ENCODE peak calls at places on chromosomes 3 and 15, in eight cellular contexts. X, J, V, G, O, T, A and Z are unnamed samples.

GRCh38 chr3:69081583-69082262 is 1.6 kb upstream of the UBA3 start:
- DNase-seq in X (peak; percentile 21), J (peak; percentile 36), V (no peak), G (no peak), O (peak; percentile 58), T (peak; percentile 85), A (no peak), Z (no peak)

GRCh38 chr15:98881526-98882517 is 125.8 kb downstream of the PGPEP1L start:
- DNase-seq in X (peak; percentile 53), J (no peak), V (peak; percentile 72), G (peak; percentile 78), O (peak; percentile 64), T (peak; percentile 91), A (peak; percentile 54), Z (no peak)

GRCh38 chr3:146581877-146582508 is 23.2 kb downstream of the PLSCR5 start:
- DNase-seq in X (no peak), J (no peak), V (peak; percentile 34), G (no peak), O (peak; percentile 50), T (peak; percentile 70), A (no peak), Z (peak; percentile 89)

GRCh38 chr3:171407746-171408145 is 52.5 kb downstream of the TNIK start:
- DNase-seq in X (no peak), J (no peak), V (peak; percentile 90), G (no peak), O (peak; percentile 89), T (no peak), A (no peak), Z (no peak)

GRCh38 chr15:79059081-79059572 is 31.5 kb downstream of the RASGRF1 start:
- DNase-seq in X (no peak), J (no peak), V (no peak), G (no peak), O (no peak), T (no peak), A (no peak), Z (no peak)

GRCh38 chr3:13621381-13622221 is 72.7 kb downstream of the FBLN2 start:
- DNase-seq in X (no peak), J (no peak), V (no peak), G (no peak), O (no peak), T (no peak), A (no peak), Z (no peak)

GRCh38 chr3:23314981-23315805 is 112.1 kb downstream of the UBE2E2 start:
- DNase-seq in X (no peak), J (no peak), V (peak; percentile 20), G (no peak), O (peak; percentile 42), T (no peak), A (no peak), Z (no peak)

GRCh38 chr3:38131621-38132369 is 5.1 kb downstream of the ACAA1 start:
- DNase-seq in X (no peak), J (peak; percentile 73), V (peak; percentile 31), G (peak; percentile 75), O (peak; percentile 25), T (peak; percentile 74), A (peak; percentile 77), Z (no peak)

GRCh38 chr3:57009802-57010201 is 50.7 kb upstream of the SPATA12 start:
- DNase-seq in X (no peak), J (no peak), V (no peak), G (no peak), O (no peak), T (no peak), A (no peak), Z (no peak)

DNA sequence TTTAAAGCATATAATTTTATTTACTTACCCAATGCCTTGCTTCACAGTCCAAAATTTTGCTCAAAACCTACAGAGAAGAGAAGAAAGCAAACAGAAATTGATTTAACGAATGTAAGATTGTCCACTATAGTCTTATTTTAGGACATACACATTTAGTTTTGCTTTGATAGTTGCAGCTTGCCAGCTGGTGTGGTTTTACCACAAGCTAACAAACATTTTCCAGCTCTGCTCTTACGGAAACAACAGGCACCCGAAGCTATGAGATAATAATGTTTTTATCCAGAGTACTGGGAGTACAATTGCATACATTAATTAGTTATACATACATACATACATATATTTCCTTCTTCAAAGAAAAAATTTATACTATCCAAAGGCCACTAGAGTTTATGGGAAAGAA is 10.4 kb downstream of the BCL6 start:
- DNase-seq in X (no peak), J (no peak), V (no peak), G (no peak), O (peak; percentile 36), T (no peak), A (no peak), Z (no peak)
- H3K4me2 ChIP-seq in X (peak overlapping the region; percentile 93), J (no peak overlapping the region), V (no peak overlapping the region), G (peak overlapping the region; percentile 93), O (no peak overlapping the region), T (no peak overlapping the region), A (no peak overlapping the region), Z (no peak overlapping the region)

GRCh38 chr3:142962520-142963265 is 781 bp downstream of the PAQR9 start:
- DNase-seq in X (no peak), J (peak; percentile 64), V (no peak), G (no peak), O (no peak), T (peak; percentile 52), A (no peak), Z (no peak)

GRCh38 chr3:142961539-142961938 is 1.9 kb downstream of the PAQR9 start:
- DNase-seq in X (no peak), J (no peak), V (no peak), G (no peak), O (no peak), T (no peak), A (peak; percentile 47), Z (no peak)

GRCh38 chr3:142960322-142960850 is 3.1 kb downstream of the PAQR9 start:
- DNase-seq in X (no peak), J (no peak), V (no peak), G (no peak), O (no peak), T (no peak), A (no peak), Z (no peak)

GRCh38 chr3:142963266-142964149 is at the start of gene PAQR9:
- DNase-seq in X (no peak), J (peak; percentile 59), V (no peak), G (no peak), O (peak; percentile 31), T (peak; percentile 52), A (peak; percentile 83), Z (no peak)

GRCh38 chr3:142962175-142962519 is 1.3 kb downstream of the PAQR9 start:
- DNase-seq in X (no peak), J (no peak), V (no peak), G (no peak), O (no peak), T (no peak), A (no peak), Z (no peak)
- H3K4me2 ChIP-seq in X (no peak overlapping the region), J (no peak overlapping the region), V (no peak overlapping the region), G (no peak overlapping the region), O (no peak overlapping the region), T (no peak overlapping the region), A (no peak overlapping the region), Z (no peak overlapping the region)

DNA sequence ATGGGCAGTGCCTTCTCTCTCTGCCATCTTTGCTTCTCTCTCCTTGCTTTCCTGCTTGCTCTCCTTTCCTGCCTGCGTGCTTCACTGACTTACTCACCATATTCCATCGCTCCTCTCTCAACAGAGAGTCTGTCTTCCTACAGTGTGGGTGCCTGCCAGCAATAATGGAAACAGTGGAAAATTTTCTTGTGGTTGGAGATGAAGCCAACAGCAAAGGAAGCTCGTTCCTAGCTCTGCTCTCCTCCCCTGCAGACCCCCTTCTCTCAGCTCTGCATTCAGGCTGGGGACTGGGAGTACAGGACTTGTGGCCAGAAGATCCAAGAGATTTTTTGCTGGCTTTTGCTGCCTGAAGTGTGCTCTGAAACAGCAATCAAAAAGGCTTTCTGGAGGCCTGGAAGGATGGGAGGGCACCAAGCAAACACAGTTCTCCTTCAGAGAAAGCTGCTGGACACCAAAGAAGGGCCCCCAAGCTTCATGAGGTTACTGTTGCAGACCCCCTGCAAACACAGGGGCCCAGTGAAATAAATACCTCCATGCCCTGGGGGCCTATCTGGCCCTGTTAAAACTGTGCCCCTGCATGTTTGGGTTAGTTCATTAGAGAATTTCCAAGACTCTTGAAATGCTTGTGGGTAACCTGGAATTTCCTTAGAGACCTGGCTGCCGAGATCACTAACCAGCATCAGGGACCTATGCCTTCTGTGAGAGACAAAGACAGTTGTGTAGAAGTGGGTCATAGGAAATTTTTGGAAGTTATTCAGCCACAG is 149.9 kb upstream of the RASGRP1 start:
- DNase-seq in X (no peak), J (no peak), V (peak; percentile 96), G (no peak), O (peak; percentile 99), T (no peak), A (no peak), Z (peak; percentile 69)
- H3K4me2 ChIP-seq in X (no peak overlapping the region), J (no peak overlapping the region), V (peak overlapping the region; percentile 62), G (no peak overlapping the region), O (peak overlapping the region; percentile 64), T (no peak overlapping the region), A (no peak overlapping the region), Z (peak overlapping the region; percentile 56)

GRCh38 chr3:138862924-138863775 is 28.4 kb upstream of the PIK3CB start:
- DNase-seq in X (no peak), J (peak; percentile 57), V (peak; percentile 76), G (no peak), O (peak; percentile 79), T (peak; percentile 90), A (no peak), Z (peak; percentile 75)

GRCh38 chr3:138867996-138868395 is 33.3 kb upstream of the PIK3CB start:
- DNase-seq in X (no peak), J (no peak), V (no peak), G (no peak), O (peak; percentile 21), T (no peak), A (no peak), Z (no peak)

GRCh38 chr3:138861755-138862333 is 27.1 kb upstream of the PIK3CB start:
- DNase-seq in X (no peak), J (peak; percentile 68), V (peak; percentile 81), G (no peak), O (peak; percentile 83), T (peak; percentile 78), A (peak; percentile 61), Z (peak; percentile 33)

GRCh38 chr3:138863776-138864113 is 29.0 kb upstream of the PIK3CB start:
- DNase-seq in X (no peak), J (no peak), V (no peak), G (no peak), O (no peak), T (no peak), A (no peak), Z (no peak)

DNA sequence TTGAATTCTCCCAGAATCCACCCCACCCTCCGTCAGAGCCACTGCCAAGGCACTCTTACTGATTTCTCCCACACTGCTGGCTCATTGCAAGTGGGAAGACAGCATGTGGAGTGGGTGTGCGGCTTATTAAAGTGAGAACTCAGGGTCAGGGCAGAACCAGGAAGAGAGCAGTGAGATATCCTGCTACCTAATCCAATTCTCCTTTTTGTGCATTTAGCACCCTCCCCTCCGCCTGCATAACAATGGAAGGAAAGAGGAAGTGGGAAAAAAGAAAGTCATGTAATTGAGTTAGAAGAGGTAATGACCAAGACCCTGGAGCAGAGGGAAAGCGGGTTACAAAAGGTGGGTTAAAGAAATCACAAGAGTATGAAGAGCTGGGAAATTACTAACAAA is 27.8 kb upstream of the PIK3CB start:
- DNase-seq in X (peak; percentile 5), J (peak; percentile 56), V (no peak), G (peak; percentile 45), O (peak; percentile 24), T (peak; percentile 88), A (peak; percentile 4), Z (no peak)
- H3K4me2 ChIP-seq in X (no peak overlapping the region), J (peak overlapping the region; percentile 36), V (peak overlapping the region; percentile 6), G (peak overlapping the region; percentile 37), O (no peak overlapping the region), T (peak overlapping the region; percentile 43), A (peak overlapping the region; percentile 65), Z (peak overlapping the region; percentile 66)